ENCODE peak calls at places on chromosomes 11 and 22, in seven cellular contexts. B, A, P, Y, L, Z and G are unnamed samples. For H3K27me3, the result is how much of the 10 kb centered on the place peaks cover.

GRCh38 chr11:2305862-2306823 is 4.3 kb downstream of the TSPAN32 start:
- DNase-seq in B (peak), Y (peak), P (peak), Z (peak), A (peak), L (no peak), G (no peak)

GRCh38 chr11:92269021-92269420 is 44.4 kb downstream of the FAT3 start:
- DNase-seq in L (no peak), B (peak), P (no peak), Y (no peak), A (peak), Z (no peak), G (no peak)

GRCh38 chr22:45302047-45302446 is 7.7 kb upstream of the FAM118A start:
- DNase-seq in Y (no peak), A (peak), Z (no peak), B (peak), P (no peak), L (no peak), G (no peak)

GRCh38 chr22:21918466-21919185 is 34.0 kb downstream of the PPM1F start:
- DNase-seq in A (no peak), Z (no peak), B (no peak), Y (no peak), P (no peak), L (no peak), G (no peak)

GRCh38 chr22:21961127-21961867 is 8.6 kb upstream of the PPM1F start:
- DNase-seq in B (no peak), Y (no peak), A (no peak), L (no peak), Z (no peak), P (no peak), G (no peak)

GRCh38 chr11:122628691-122629555 is 26.6 kb upstream of the UBASH3B start:
- DNase-seq in Z (peak), L (peak), A (peak), P (peak), B (peak), Y (peak), G (peak)

GRCh38 chr11:8354622-8355417 is 91.1 kb upstream of the LMO1 start:
- DNase-seq in Z (peak), Y (peak), L (no peak), A (no peak), B (peak), P (no peak), G (no peak)

GRCh38 chr11:16897460-16898061 is 116.7 kb downstream of the PLEKHA7 start:
- DNase-seq in Y (no peak), A (no peak), P (no peak), Z (no peak), L (no peak), B (no peak), G (no peak)

GRCh38 chr11:9151631-9152030 is 60.2 kb upstream of the SCUBE2 start:
- DNase-seq in B (no peak), P (no peak), A (no peak), Y (no peak), Z (no peak), L (no peak), G (no peak)

GRCh38 chr11:8841899-8842298 is 69.1 kb upstream of the AKIP1 start:
- DNase-seq in P (no peak), Y (no peak), A (no peak), L (no peak), Z (no peak), B (peak), G (no peak)

GRCh38 chr22:31646186-31647019 is 15.6 kb downstream of the PISD start:
- DNase-seq in Y (no peak), Z (no peak), B (peak), P (no peak), A (peak), L (no peak), G (no peak)

GRCh38 chr11:128685383-128686044 is 8.4 kb upstream of the FLI1 start:
- DNase-seq in A (no peak), L (no peak), P (no peak), Z (no peak), B (no peak), Y (no peak), G (no peak)

GRCh38 chr11:128687321-128687720 is 6.6 kb upstream of the FLI1 start:
- DNase-seq in L (no peak), P (peak), Z (peak), A (no peak), B (no peak), Y (peak), G (peak)

GRCh38 chr11:128686045-128686741 is 7.7 kb upstream of the FLI1 start:
- DNase-seq in B (no peak), Y (no peak), P (no peak), A (no peak), Z (no peak), L (no peak), G (no peak)

GRCh38 chr11:128688031-128688713 is 5.7 kb upstream of the FLI1 start:
- DNase-seq in Z (no peak), Y (no peak), P (no peak), A (no peak), B (no peak), L (no peak), G (no peak)

DNA sequence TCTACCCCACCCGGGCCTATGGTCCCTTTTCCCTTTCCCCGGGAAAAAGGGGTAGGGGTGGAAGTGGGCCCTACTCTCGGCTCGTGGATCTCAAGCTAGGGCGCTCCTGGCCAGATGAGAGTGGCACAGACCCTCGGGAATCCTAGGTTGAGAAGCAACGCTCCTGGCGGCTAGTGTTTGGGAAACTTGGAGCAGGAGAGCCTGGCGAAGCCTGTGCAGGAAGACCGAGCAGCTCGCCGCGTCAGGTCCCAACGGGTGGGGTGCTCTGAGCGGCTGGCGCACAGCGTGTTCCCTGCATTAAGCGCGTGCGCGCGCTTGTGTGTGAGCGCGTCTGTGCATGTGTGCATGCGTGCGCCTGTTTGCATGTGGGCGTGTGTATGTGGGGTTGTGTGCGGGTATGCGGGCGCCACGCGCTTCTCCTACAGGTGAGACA is 7.1 kb upstream of the FLI1 start:
- DNase-seq in P (no peak), Y (peak), A (no peak), B (peak), Z (peak), L (peak), G (peak)
- H3K27me3 ChIP-seq in P (half or more), Y (under half), A (half or more), B (half or more), Z (under half), L (under half), G (under half)

GRCh38 chr22:43887391-43887790 is 4.4 kb downstream of the PNPLA5 start:
- DNase-seq in L (no peak), P (no peak), A (no peak), Z (peak), Y (no peak), B (no peak), G (no peak)

GRCh38 chr22:43886231-43886630 is 5.6 kb downstream of the PNPLA5 start:
- DNase-seq in Z (peak), P (no peak), L (no peak), Y (no peak), A (no peak), B (no peak), G (no peak)

GRCh38 chr22:43890901-43891331 is 897 bp downstream of the PNPLA5 start:
- DNase-seq in L (no peak), A (no peak), P (no peak), B (peak), Y (no peak), Z (peak), G (no peak)

GRCh38 chr22:43889366-43890253 is 2.2 kb downstream of the PNPLA5 start:
- DNase-seq in A (no peak), L (no peak), Y (no peak), P (no peak), Z (peak), B (peak), G (no peak)

GRCh38 chr22:43888740-43889139 is 3.1 kb downstream of the PNPLA5 start:
- DNase-seq in L (no peak), P (no peak), A (no peak), Y (no peak), B (no peak), Z (peak), G (no peak)
- H3K27me3 ChIP-seq in L (under half), P (half or more), A (under half), Y (under half), B (under half), Z (under half), G (under half)

GRCh38 chr11:1118755-1119275 is 38.9 kb upstream of the MUC5AC start:
- DNase-seq in P (no peak), B (no peak), A (no peak), Y (no peak), Z (peak), L (no peak), G (no peak)

GRCh38 chr11:1119282-1120146 is 38.2 kb upstream of the MUC5AC start:
- DNase-seq in Y (peak), A (no peak), L (no peak), Z (peak), P (no peak), B (no peak), G (peak)

GRCh38 chr11:1116104-1116503 is 41.4 kb downstream of the MUC2 start:
- DNase-seq in A (no peak), L (no peak), Y (no peak), Z (peak), B (no peak), P (no peak), G (peak)

GRCh38 chr11:1117970-1118369 is 39.8 kb upstream of the MUC5AC start:
- DNase-seq in Y (no peak), P (no peak), Z (no peak), L (no peak), A (no peak), B (no peak), G (no peak)

GRCh38 chr11:1116666-1117390 is 40.9 kb upstream of the MUC5AC start:
- DNase-seq in A (no peak), Z (no peak), L (no peak), B (no peak), Y (peak), P (no peak), G (no peak)
- H3K27me3 ChIP-seq in A (under half), Z (under half), L (under half), B (under half), Y (under half), P (under half), G (under half)

DNA sequence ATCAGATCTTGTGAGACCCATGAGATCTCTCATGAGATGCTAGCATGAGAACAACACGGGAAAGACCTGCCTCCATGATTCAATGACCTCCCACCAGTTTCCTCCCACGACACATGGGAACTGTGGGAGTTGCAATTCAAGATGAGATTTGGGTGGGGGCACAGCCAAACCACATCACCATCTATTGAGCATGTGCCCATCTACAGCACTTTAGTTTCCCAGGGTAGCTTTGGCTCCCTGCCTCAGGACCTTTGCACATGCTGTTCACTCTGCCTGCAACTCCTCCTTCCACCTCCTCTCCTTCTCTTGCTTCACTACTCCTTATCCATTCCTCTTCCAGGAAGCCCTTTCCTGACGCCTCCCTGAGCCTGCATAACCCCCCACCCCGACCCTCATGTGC is 17.2 kb downstream of the GRIK4 start:
- DNase-seq in A (no peak), Z (no peak), P (no peak), L (no peak), Y (no peak), B (no peak), G (no peak)
- H3K27me3 ChIP-seq in A (under half), Z (under half), P (under half), L (under half), Y (under half), B (under half), G (under half)